ENCODE peak calls at places on chromosomes 3 and 15, in ten cellular contexts. T is esophagus squamous epithelium; S is RPMI8226; U is MCF 10A; M is AG20443; A is mesothelial cell of epicardium; J is breast epithelium; I is DMS 273 treated with DMSO at 0.1 percent for 48 hours; W is GM04503; B is CD8-positive, alpha-beta memory T cell. Y is an unnamed sample.

GRCh38 chr3:129493206-129493605 is 35.2 kb upstream of the RHO start:
- DNase-seq in T (no peak), S (no peak), U (no peak), M (no peak), A (no peak), J (no peak), I (no peak), W (no peak), B (no peak), Y (no peak)

GRCh38 chr15:90035095-90035834 is 34.1 kb downstream of the ZNF710 start:
- DNase-seq in T (no peak), S (no peak), U (peak), M (no peak), A (no peak), J (peak), I (no peak), W (no peak), B (no peak), Y (no peak)

GRCh38 chr3:63940389-63940757 is 28.2 kb upstream of the SCAANT1 start:
- DNase-seq in T (no peak), S (no peak), U (peak), M (peak), A (no peak), J (no peak), I (no peak), W (no peak), B (no peak), Y (no peak)

GRCh38 chr3:169812124-169812843 is 386 bp upstream of the LRRIQ4 start:
- DNase-seq in T (no peak), S (peak), U (no peak), M (peak), A (peak), J (peak), I (no peak), W (no peak), B (peak), Y (peak)

GRCh38 chr3:72894941-72895552 is 7.2 kb downstream of the GXYLT2 start:
- DNase-seq in T (no peak), S (no peak), U (no peak), M (no peak), A (no peak), J (no peak), I (no peak), W (no peak), B (no peak), Y (no peak)

GRCh38 chr3:156456771-156457224 is 98.1 kb downstream of the SSR3 start:
- DNase-seq in T (no peak), S (no peak), U (peak), M (no peak), A (no peak), J (peak), I (no peak), W (no peak), B (no peak), Y (no peak)

GRCh38 chr3:126446791-126447190 is 28.9 kb downstream of the ZXDC start:
- DNase-seq in T (no peak), S (no peak), U (no peak), M (no peak), A (no peak), J (no peak), I (no peak), W (no peak), B (no peak), Y (no peak)

GRCh38 chr3:47601310-47601709 is 22.6 kb upstream of the CSPG5 start:
- DNase-seq in T (no peak), S (no peak), U (no peak), M (no peak), A (no peak), J (no peak), I (no peak), W (no peak), B (no peak), Y (no peak)

GRCh38 chr15:40090774-40091455 is 17.8 kb downstream of the BMF start:
- DNase-seq in T (no peak), S (no peak), U (no peak), M (no peak), A (no peak), J (no peak), I (no peak), W (no peak), B (no peak), Y (no peak)

GRCh38 chr3:4670352-4670751 is 177.2 kb downstream of the ITPR1 start:
- DNase-seq in T (no peak), S (peak), U (no peak), M (peak), A (no peak), J (no peak), I (no peak), W (no peak), B (no peak), Y (no peak)

GRCh38 chr3:84165278-84165677 is 793.5 kb upstream of the CADM2 start:
- DNase-seq in T (no peak), S (no peak), U (peak), M (no peak), A (no peak), J (no peak), I (no peak), W (no peak), B (no peak), Y (no peak)

GRCh38 chr3:196240424-196240823 is 24.1 kb downstream of the SLC51A start:
- DNase-seq in T (no peak), S (no peak), U (no peak), M (no peak), A (no peak), J (no peak), I (no peak), W (no peak), B (no peak), Y (no peak)

GRCh38 chr15:87129916-87130315 is 1050.2 kb downstream of the AGBL1 start:
- DNase-seq in T (no peak), S (no peak), U (peak), M (no peak), A (no peak), J (no peak), I (no peak), W (no peak), B (no peak), Y (no peak)

GRCh38 chr3:2156244-2156847 is 57.7 kb downstream of the CNTN4 start:
- DNase-seq in T (no peak), S (peak), U (peak), M (no peak), A (no peak), J (no peak), I (no peak), W (no peak), B (no peak), Y (no peak)

GRCh38 chr3:137509354-137510045 is 254.6 kb upstream of the SOX14 start:
- DNase-seq in T (no peak), S (no peak), U (no peak), M (no peak), A (no peak), J (no peak), I (no peak), W (no peak), B (no peak), Y (no peak)

GRCh38 chr3:156816794-156817741 is 9.1 kb upstream of the LEKR1 start:
- DNase-seq in T (peak), S (peak), U (peak), M (peak), A (peak), J (peak), I (peak), W (peak), B (peak), Y (peak)

GRCh38 chr3:15291589-15292541 is 40.5 kb downstream of the SH3BP5 start:
- DNase-seq in T (no peak), S (peak), U (no peak), M (no peak), A (no peak), J (no peak), I (no peak), W (no peak), B (peak), Y (no peak)

GRCh38 chr3:192422998-192423349 is 304.4 kb downstream of the FGF12 start:
- DNase-seq in T (no peak), S (no peak), U (peak), M (no peak), A (no peak), J (no peak), I (peak), W (no peak), B (no peak), Y (no peak)

GRCh38 chr3:184672972-184673875 is 38.6 kb downstream of the MAGEF1 start:
- DNase-seq in T (no peak), S (no peak), U (no peak), M (no peak), A (no peak), J (no peak), I (no peak), W (no peak), B (no peak), Y (no peak)

GRCh38 chr3:160885791-160886286 is 129.8 kb downstream of the PPM1L start:
- DNase-seq in T (peak), S (peak), U (peak), M (peak), A (peak), J (peak), I (peak), W (no peak), B (no peak), Y (no peak)

GRCh38 chr3:72343078-72343477 is 505.2 kb downstream of the SHQ1 start:
- DNase-seq in T (no peak), S (no peak), U (peak), M (no peak), A (no peak), J (no peak), I (no peak), W (no peak), B (no peak), Y (no peak)

GRCh38 chr3:105139851-105140560 is 226.7 kb upstream of the ALCAM start:
- DNase-seq in T (no peak), S (no peak), U (no peak), M (no peak), A (no peak), J (no peak), I (no peak), W (no peak), B (no peak), Y (no peak)

GRCh38 chr15:40637221-40637745 is 43.2 kb downstream of the KNL1 start:
- DNase-seq in T (no peak), S (no peak), U (no peak), M (no peak), A (no peak), J (no peak), I (no peak), W (no peak), B (no peak), Y (no peak)

GRCh38 chr3:179189764-179190163 is 41.6 kb downstream of the PIK3CA start:
- DNase-seq in T (no peak), S (no peak), U (no peak), M (peak), A (no peak), J (no peak), I (no peak), W (no peak), B (no peak), Y (no peak)

GRCh38 chr3:194189243-194189791 is 53.4 kb downstream of the HES1 start:
- DNase-seq in T (no peak), S (peak), U (no peak), M (peak), A (no peak), J (no peak), I (no peak), W (no peak), B (no peak), Y (no peak)

GRCh38 chr15:41832875-41833274 is 5.0 kb downstream of the JMJD7 start:
- DNase-seq in T (no peak), S (no peak), U (peak), M (no peak), A (no peak), J (peak), I (no peak), W (no peak), B (no peak), Y (no peak)

GRCh38 chr3:186109897-186110803 is 1.3 kb upstream of the ETV5 start:
- DNase-seq in T (no peak), S (no peak), U (no peak), M (peak), A (no peak), J (no peak), I (no peak), W (no peak), B (no peak), Y (no peak)

GRCh38 chr15:93088200-93088980 is 621 bp downstream of the RGMA start:
- DNase-seq in T (no peak), S (peak), U (peak), M (peak), A (no peak), J (no peak), I (no peak), W (no peak), B (no peak), Y (no peak)

GRCh38 chr15:101248274-101248673 is 3.6 kb downstream of the CHSY1 start:
- DNase-seq in T (no peak), S (no peak), U (no peak), M (no peak), A (no peak), J (no peak), I (no peak), W (no peak), B (no peak), Y (no peak)

GRCh38 chr15:29920515-29920914 is 98.2 kb upstream of the TJP1 start:
- DNase-seq in T (no peak), S (peak), U (peak), M (no peak), A (no peak), J (no peak), I (no peak), W (no peak), B (no peak), Y (no peak)

GRCh38 chr15:66580643-66581042 is 14.8 kb upstream of the LCTL start:
- DNase-seq in T (no peak), S (no peak), U (no peak), M (peak), A (no peak), J (no peak), I (no peak), W (no peak), B (no peak), Y (no peak)

GRCh38 chr3:113255100-113255853 is 43.9 kb downstream of the BOC start:
- DNase-seq in T (no peak), S (no peak), U (no peak), M (no peak), A (no peak), J (no peak), I (no peak), W (no peak), B (no peak), Y (no peak)

GRCh38 chr3:53818221-53819162 is 27.7 kb downstream of the CHDH start:
- DNase-seq in T (no peak), S (no peak), U (no peak), M (no peak), A (no peak), J (no peak), I (no peak), W (no peak), B (no peak), Y (no peak)

GRCh38 chr3:122312826-122313225 is 12.2 kb upstream of the CSTA start:
- DNase-seq in T (no peak), S (no peak), U (no peak), M (no peak), A (no peak), J (no peak), I (no peak), W (no peak), B (no peak), Y (no peak)

GRCh38 chr3:193776626-193777025 is 183.6 kb downstream of the OPA1 start:
- DNase-seq in T (no peak), S (no peak), U (no peak), M (no peak), A (no peak), J (no peak), I (no peak), W (no peak), B (no peak), Y (no peak)

GRCh38 chr15:92645051-92645631 is 10.4 kb downstream of the FAM174B start:
- DNase-seq in T (no peak), S (no peak), U (no peak), M (no peak), A (no peak), J (peak), I (no peak), W (no peak), B (no peak), Y (no peak)

GRCh38 chr15:84979651-84980050 is 2.0 kb upstream of the PDE8A start:
- DNase-seq in T (no peak), S (no peak), U (no peak), M (no peak), A (no peak), J (no peak), I (no peak), W (no peak), B (no peak), Y (no peak)

GRCh38 chr15:39124155-39124924 is 456.5 kb upstream of the THBS1 start:
- DNase-seq in T (no peak), S (no peak), U (no peak), M (no peak), A (no peak), J (no peak), I (no peak), W (no peak), B (no peak), Y (no peak)

GRCh38 chr15:78208341-78208844 is 26.0 kb downstream of the ACSBG1 start:
- DNase-seq in T (no peak), S (no peak), U (no peak), M (peak), A (no peak), J (no peak), I (no peak), W (no peak), B (no peak), Y (no peak)

Y was measured in anterior cingulate cortex.